ENCODE peak calls at places on chromosomes 12 and 14, in five cellular contexts. L, Q, I, Y and W are unnamed samples.

GRCh38 chr14:69592923-69593677 is 18.3 kb upstream of the SUSD6 start:
- DNase-seq in L (peak), Q (no peak), I (no peak), Y (no peak), W (no peak)

GRCh38 chr14:62711351-62712023 is 333.8 kb downstream of the KCNH5 start:
- DNase-seq in L (no peak), Q (no peak), I (no peak), Y (no peak), W (no peak)

GRCh38 chr12:95220726-95221125 is 3.1 kb downstream of the VEZT start:
- DNase-seq in L (no peak), Q (no peak), I (no peak), Y (no peak), W (no peak)

GRCh38 chr14:44163946-44164345 is 343.1 kb downstream of the FSCB start:
- DNase-seq in L (no peak), Q (no peak), I (no peak), Y (no peak), W (peak)

GRCh38 chr14:37650356-37651037 is 55.1 kb downstream of the TTC6 start:
- DNase-seq in L (peak), Q (no peak), I (no peak), Y (no peak), W (peak)

GRCh38 chr14:38255408-38255672 is 553 bp downstream of the CLEC14A start:
- DNase-seq in L (no peak), Q (no peak), I (no peak), Y (peak), W (peak)

GRCh38 chr12:127172857-127173256 is 1094.1 kb upstream of the TMEM132C start:
- DNase-seq in L (peak), Q (no peak), I (no peak), Y (no peak), W (peak)

GRCh38 chr12:102095677-102096263 is 24.1 kb downstream of the NUP37 start:
- DNase-seq in L (peak), Q (no peak), I (no peak), Y (no peak), W (peak)

GRCh38 chr14:97178781-97179180 is 381.6 kb downstream of the VRK1 start:
- DNase-seq in L (no peak), Q (no peak), I (no peak), Y (no peak), W (no peak)

GRCh38 chr12:84920331-84920730 is 7.7 kb upstream of the SLC6A15 start:
- DNase-seq in L (peak), Q (no peak), I (no peak), Y (no peak), W (no peak)

GRCh38 chr12:1369942-1370620 is 224.3 kb downstream of the FBXL14 start:
- DNase-seq in L (no peak), Q (no peak), I (no peak), Y (no peak), W (no peak)

GRCh38 chr12:45191239-45191638 is 24.7 kb upstream of the ANO6 start:
- DNase-seq in L (peak), Q (no peak), I (no peak), Y (no peak), W (peak)

GRCh38 chr14:99996951-99997571 is 68.2 kb upstream of the EVL start:
- DNase-seq in L (peak), Q (no peak), I (no peak), Y (no peak), W (no peak)

GRCh38 chr14:57189070-57189469 is 79.6 kb downstream of the EXOC5 start:
- DNase-seq in L (peak), Q (no peak), I (no peak), Y (no peak), W (no peak)

GRCh38 chr14:65095633-65096205 is 6.6 kb downstream of the MAX start:
- DNase-seq in L (peak), Q (no peak), I (no peak), Y (no peak), W (peak)

GRCh38 chr12:29187756-29188155 is 38.7 kb downstream of the FAR2 start:
- DNase-seq in L (no peak), Q (no peak), I (no peak), Y (no peak), W (no peak)

GRCh38 chr12:43004908-43005307 is 415.4 kb upstream of the PRICKLE1 start:
- DNase-seq in L (no peak), Q (no peak), I (no peak), Y (no peak), W (no peak)

GRCh38 chr12:11801643-11802042 is 152.2 kb downstream of the ETV6 start:
- DNase-seq in L (no peak), Q (no peak), I (no peak), Y (no peak), W (no peak)

GRCh38 chr12:496736-497135 is 37.0 kb downstream of the B4GALNT3 start:
- DNase-seq in L (no peak), Q (no peak), I (peak), Y (no peak), W (no peak)

GRCh38 chr14:50045039-50045711 is 71.2 kb downstream of the VCPKMT start:
- DNase-seq in L (peak), Q (no peak), I (no peak), Y (no peak), W (peak)

GRCh38 chr12:46402451-46402850 is 29.9 kb upstream of the SLC38A2 start:
- DNase-seq in L (peak), Q (no peak), I (no peak), Y (no peak), W (peak)

GRCh38 chr14:23167006-23167847 is 16.2 kb downstream of the SLC7A8 start:
- DNase-seq in L (no peak), Q (no peak), I (no peak), Y (no peak), W (no peak)

GRCh38 chr14:76450476-76450875 is 74.5 kb downstream of the ESRRB start:
- DNase-seq in L (no peak), Q (no peak), I (no peak), Y (no peak), W (no peak)

GRCh38 chr12:58034311-58034710 is 92.9 kb downstream of the ATP23 start:
- DNase-seq in L (no peak), Q (no peak), I (no peak), Y (no peak), W (no peak)

GRCh38 chr14:82488473-82488872 is 954.8 kb upstream of the SEL1L start:
- DNase-seq in L (no peak), Q (no peak), I (no peak), Y (no peak), W (no peak)

GRCh38 chr12:94379479-94380113 is 80.1 kb downstream of the CEP83 start:
- DNase-seq in L (peak), Q (no peak), I (no peak), Y (no peak), W (no peak)

DNA sequence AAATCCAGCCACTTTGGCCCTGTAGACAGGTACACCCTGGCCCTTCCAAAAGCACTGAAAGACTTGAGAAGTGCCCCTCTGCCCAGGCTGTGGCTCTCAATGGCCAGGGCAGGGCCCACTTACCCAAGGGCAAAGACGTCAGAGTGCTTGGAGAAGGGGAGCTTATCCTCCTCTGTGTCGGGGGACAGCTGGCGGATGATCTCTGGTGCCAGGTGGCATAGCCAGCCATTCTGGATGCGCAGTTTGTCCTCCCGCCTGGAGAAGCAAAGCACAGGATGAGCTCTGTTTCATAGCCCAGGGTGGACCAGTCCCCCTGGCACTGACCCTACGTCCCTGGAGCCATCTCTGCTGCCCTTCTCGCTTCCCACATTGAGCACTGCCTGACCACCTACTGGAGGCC is 114.9 kb upstream of the NOS1 start:
- DNase-seq in L (no peak), Q (no peak), I (no peak), Y (no peak), W (no peak)
- H2AK5ac ChIP-seq in L (no peak), Q (peak), I (no peak), Y (no peak), W (no peak)

GRCh38 chr12:16950041-16950677 is 344.2 kb upstream of the LMO3 start:
- DNase-seq in L (no peak), Q (peak), I (peak), Y (no peak), W (no peak)
- H2AK5ac ChIP-seq in L (no peak), Q (no peak), I (no peak), Y (no peak), W (no peak)

GRCh38 chr12:121802485-121802842 is 1.3 kb upstream of the SETD1B start:
- DNase-seq in L (no peak), Q (no peak), I (no peak), Y (no peak), W (no peak)

GRCh38 chr12:121799842-121800693 is 3.7 kb upstream of the SETD1B start:
- DNase-seq in L (peak), Q (no peak), I (peak), Y (no peak), W (peak)

GRCh38 chr12:121801601-121802484 is 2.0 kb upstream of the SETD1B start:
- DNase-seq in L (peak), Q (no peak), I (peak), Y (no peak), W (peak)

GRCh38 chr12:121799175-121799841 is 4.5 kb upstream of the SETD1B start:
- DNase-seq in L (peak), Q (no peak), I (peak), Y (no peak), W (peak)

DNA sequence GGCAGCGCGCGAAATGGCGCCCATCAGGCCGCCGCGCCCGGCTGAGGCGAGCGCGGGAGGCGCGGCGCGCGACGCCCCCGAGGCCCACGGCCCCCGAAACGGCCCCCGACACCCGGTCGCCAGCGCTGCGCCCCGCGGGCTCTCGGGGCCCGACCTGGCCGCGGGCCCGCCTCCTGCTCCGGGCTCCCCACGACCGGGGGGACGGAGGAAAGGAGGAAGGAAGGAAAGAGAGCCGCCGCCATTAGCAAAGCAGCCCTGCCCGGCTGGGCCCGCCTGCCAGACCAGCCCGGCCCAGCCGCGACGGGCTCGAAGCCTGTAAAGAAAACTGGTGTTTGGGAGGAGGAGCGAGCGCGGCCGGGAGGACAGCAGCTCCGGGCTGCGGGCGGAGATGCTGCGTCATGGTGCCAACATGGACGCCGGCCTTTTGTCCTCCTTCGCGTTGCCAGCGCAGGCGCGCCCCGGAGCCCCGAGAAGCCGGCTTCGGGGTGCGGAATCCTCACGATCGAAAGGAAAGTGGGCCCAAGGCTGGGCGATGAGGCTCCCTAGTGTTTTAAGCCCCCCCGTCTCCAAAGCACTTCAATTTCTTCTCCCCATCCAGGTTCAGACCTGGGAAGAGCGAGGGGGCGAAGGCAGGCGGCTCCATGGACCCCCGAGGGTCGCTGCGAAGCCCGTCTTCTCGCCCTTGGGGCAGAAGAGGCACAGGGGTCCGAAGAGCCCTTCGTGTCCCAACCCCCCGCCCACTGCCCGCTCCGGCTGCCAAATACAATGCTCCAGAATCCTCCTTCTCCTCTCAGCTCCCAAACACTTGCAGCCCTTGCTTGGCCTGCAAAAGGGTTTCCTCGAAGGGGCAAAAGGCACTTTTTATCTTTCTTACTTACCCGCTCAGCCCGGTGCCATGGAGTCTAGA is 2.9 kb upstream of the SETD1B start:
- DNase-seq in L (peak), Q (no peak), I (peak), Y (no peak), W (peak)
- H2AK5ac ChIP-seq in L (peak), Q (peak), I (peak), Y (peak), W (peak)

GRCh38 chr14:72560331-72560730 is 333.6 kb downstream of the DPF3 start:
- DNase-seq in L (no peak), Q (no peak), I (no peak), Y (no peak), W (no peak)
- H2AK5ac ChIP-seq in L (no peak), Q (no peak), I (no peak), Y (no peak), W (no peak)

DNA sequence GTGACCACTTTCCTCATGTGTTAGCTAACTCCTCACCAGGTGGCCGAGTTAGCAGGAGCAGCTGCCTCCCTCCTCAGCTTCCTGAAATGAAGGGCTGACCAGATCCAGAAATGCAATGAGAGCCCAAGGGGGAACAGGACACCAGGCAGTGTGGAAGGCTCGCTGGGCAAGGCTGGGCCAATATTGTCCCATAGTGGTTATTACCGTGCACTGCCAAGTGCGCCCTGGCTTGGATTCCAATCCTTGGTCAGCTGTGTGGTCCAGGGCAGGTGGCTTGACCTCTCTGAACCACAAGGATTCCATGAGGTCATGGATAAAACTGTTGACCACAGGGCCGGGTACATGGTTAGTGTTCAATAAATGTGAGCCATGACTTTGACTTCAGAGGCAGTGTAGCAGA is 3.6 kb upstream of the HSPB8 start:
- DNase-seq in L (no peak), Q (no peak), I (no peak), Y (no peak), W (no peak)
- H2AK5ac ChIP-seq in L (no peak), Q (no peak), I (no peak), Y (no peak), W (no peak)

GRCh38 chr12:6198556-6198955 is 1.6 kb upstream of the CD9 start:
- DNase-seq in L (no peak), Q (no peak), I (no peak), Y (no peak), W (no peak)
- H2AK5ac ChIP-seq in L (peak), Q (no peak), I (no peak), Y (peak), W (no peak)